ENCODE peak calls at places on chromosome 14, in seven cellular contexts. B is WERI-Rb-1, H is PC-9, Y is RWPE2, P is right lobe of liver, F is colonic mucosa, R is uterus. O is an unnamed sample. For H3K27me3, the result is how much of the 10 kb centered on the place peaks cover.

GRCh38 chr14:70789361-70789760 is 20.0 kb downstream of the MAP3K9 start:
- DNase-seq in B (no peak), H (no peak), Y (no peak), P (no peak), F (no peak), R (no peak), O (no peak)

GRCh38 chr14:54252072-54252730 is 144.6 kb upstream of the CDKN3 start:
- DNase-seq in B (no peak), H (peak), Y (peak), P (no peak), F (no peak), R (no peak), O (peak)

GRCh38 chr14:56423591-56423991 is 156.0 kb upstream of the TMEM260 start:
- DNase-seq in B (no peak), H (no peak), Y (no peak), P (no peak), F (no peak), R (no peak), O (peak)

GRCh38 chr14:44453433-44454171 is 53.5 kb downstream of the FSCB start:
- DNase-seq in B (no peak), H (peak), Y (no peak), P (no peak), F (no peak), R (no peak), O (no peak)

GRCh38 chr14:89911018-89911919 is 43.3 kb downstream of the EFCAB11 start:
- DNase-seq in B (no peak), H (no peak), Y (no peak), P (no peak), F (peak), R (peak), O (no peak)

GRCh38 chr14:53640695-53641094 is 315.9 kb downstream of the BMP4 start:
- DNase-seq in B (no peak), H (no peak), Y (no peak), P (no peak), F (no peak), R (no peak), O (no peak)

GRCh38 chr14:50943943-50944646 is at the start of gene PYGL:
- DNase-seq in B (peak), H (peak), Y (peak), P (peak), F (peak), R (peak), O (no peak)

GRCh38 chr14:100764716-100765115 is 38.0 kb downstream of the DLK1 start:
- DNase-seq in B (no peak), H (no peak), Y (no peak), P (no peak), F (no peak), R (no peak), O (no peak)

GRCh38 chr14:102928412-102929348 is 6.2 kb downstream of the AMN start:
- DNase-seq in B (peak), H (peak), Y (peak), P (peak), F (peak), R (peak), O (no peak)

GRCh38 chr14:77123381-77124344 is 17.9 kb downstream of the ZDHHC22 start:
- DNase-seq in B (peak), H (peak), Y (peak), P (peak), F (peak), R (no peak), O (no peak)

GRCh38 chr14:90642239-90642717 is 174.0 kb downstream of the TTC7B start:
- DNase-seq in B (no peak), H (peak), Y (no peak), P (no peak), F (no peak), R (no peak), O (no peak)

GRCh38 chr14:50425105-50425504 is 28.4 kb upstream of the CDKL1 start:
- DNase-seq in B (no peak), H (no peak), Y (no peak), P (no peak), F (no peak), R (no peak), O (no peak)

GRCh38 chr14:97251423-97252155 is 454.4 kb downstream of the VRK1 start:
- DNase-seq in B (peak), H (no peak), Y (no peak), P (no peak), F (no peak), R (no peak), O (no peak)

GRCh38 chr14:64612021-64612380 is 62.2 kb downstream of the PPP1R36 start:
- DNase-seq in B (no peak), H (no peak), Y (no peak), P (no peak), F (no peak), R (no peak), O (peak)

GRCh38 chr14:55701638-55702037 is 121.6 kb downstream of the KTN1 start:
- DNase-seq in B (no peak), H (no peak), Y (no peak), P (no peak), F (no peak), R (no peak), O (no peak)

GRCh38 chr14:23950411-23951135 is 3.0 kb upstream of the DHRS4 start:
- DNase-seq in B (no peak), H (no peak), Y (no peak), P (no peak), F (no peak), R (no peak), O (no peak)

GRCh38 chr14:93331375-93332031 is 1.3 kb downstream of the BTBD7 start:
- DNase-seq in B (no peak), H (no peak), Y (no peak), P (peak), F (peak), R (no peak), O (no peak)

GRCh38 chr14:79016828-79017505 is 846.8 kb downstream of the NRXN3 start:
- DNase-seq in B (no peak), H (peak), Y (no peak), P (no peak), F (no peak), R (no peak), O (peak)

GRCh38 chr14:80781968-80782367 is 159.6 kb downstream of the CEP128 start:
- DNase-seq in B (no peak), H (peak), Y (no peak), P (no peak), F (no peak), R (no peak), O (no peak)

GRCh38 chr14:98931911-98932310 is 340.1 kb downstream of the BCL11B start:
- DNase-seq in B (no peak), H (no peak), Y (peak), P (no peak), F (peak), R (no peak), O (no peak)

GRCh38 chr14:32820686-32821085 is 118.0 kb upstream of the NPAS3 start:
- DNase-seq in B (no peak), H (no peak), Y (no peak), P (no peak), F (no peak), R (no peak), O (no peak)

GRCh38 chr14:25472700-25473099 is 422.8 kb upstream of the STXBP6 start:
- DNase-seq in B (no peak), H (no peak), Y (no peak), P (no peak), F (no peak), R (no peak), O (no peak)

GRCh38 chr14:81137316-81137715 is 83.4 kb downstream of the GTF2A1 start:
- DNase-seq in B (no peak), H (no peak), Y (no peak), P (no peak), F (no peak), R (no peak), O (no peak)

GRCh38 chr14:77320238-77320935 is at the start of gene POMT2:
- DNase-seq in B (peak), H (peak), Y (peak), P (peak), F (peak), R (peak), O (peak)

GRCh38 chr14:75690010-75690409 is 29.0 kb downstream of the TTLL5 start:
- DNase-seq in B (no peak), H (no peak), Y (no peak), P (no peak), F (no peak), R (no peak), O (no peak)

GRCh38 chr14:36657409-36658090 is 4.1 kb upstream of the PAX9 start:
- DNase-seq in B (no peak), H (no peak), Y (peak), P (no peak), F (no peak), R (no peak), O (no peak)

GRCh38 chr14:44507183-44507582 is at the start of gene FSCB:
- DNase-seq in B (no peak), H (no peak), Y (no peak), P (no peak), F (no peak), R (no peak), O (no peak)

GRCh38 chr14:49017451-49017850 is 568.7 kb downstream of the RPS29 start:
- DNase-seq in B (no peak), H (no peak), Y (no peak), P (no peak), F (no peak), R (no peak), O (no peak)

GRCh38 chr14:80567905-80568512 is 356.7 kb upstream of the DIO2 start:
- DNase-seq in B (no peak), H (peak), Y (peak), P (no peak), F (no peak), R (no peak), O (peak)

GRCh38 chr14:69612014-69612758 is 790 bp downstream of the SUSD6 start:
- DNase-seq in B (no peak), H (peak), Y (no peak), P (peak), F (peak), R (peak), O (no peak)

GRCh38 chr14:104085889-104086201 is 345 bp downstream of the ASPG start:
- DNase-seq in B (no peak), H (no peak), Y (peak), P (no peak), F (no peak), R (no peak), O (no peak)

GRCh38 chr14:29220077-29220476 is 453.5 kb downstream of the FOXG1 start:
- DNase-seq in B (peak), H (no peak), Y (no peak), P (no peak), F (no peak), R (no peak), O (no peak)

GRCh38 chr14:104746951-104747481 is 5.9 kb upstream of the SIVA1 start:
- DNase-seq in B (no peak), H (no peak), Y (no peak), P (peak), F (peak), R (no peak), O (no peak)

GRCh38 chr14:76375484-76375883 is 453 bp upstream of the ESRRB start:
- DNase-seq in B (no peak), H (no peak), Y (no peak), P (no peak), F (no peak), R (no peak), O (no peak)

GRCh38 chr14:24430682-24431568 is 1.2 kb downstream of the KHNYN start:
- DNase-seq in B (no peak), H (peak), Y (no peak), P (no peak), F (peak), R (peak), O (no peak)

GRCh38 chr14:69284170-69284569 is 24.2 kb downstream of the GALNT16 start:
- DNase-seq in B (no peak), H (no peak), Y (peak), P (no peak), F (no peak), R (no peak), O (no peak)

GRCh38 chr14:105168496-105168978 is at the start of gene JAG2:
- DNase-seq in B (peak), H (peak), Y (no peak), P (no peak), F (peak), R (no peak), O (no peak)

GRCh38 chr14:65260786-65261185 is 151.7 kb upstream of the FUT8 start:
- DNase-seq in B (no peak), H (no peak), Y (no peak), P (no peak), F (no peak), R (no peak), O (peak)

GRCh38 chr14:73526036-73526984 is 10.6 kb upstream of the ACOT1 start:
- DNase-seq in B (no peak), H (peak), Y (no peak), P (peak), F (no peak), R (no peak), O (no peak)
- TF ChIP-seq CTCF in B (no peak), H (no peak), Y (no peak), P (no peak), F (no peak), R (no peak), O (no peak)

GRCh38 chr14:61103541-61104339 is 122.7 kb downstream of the SLC38A6 start:
- DNase-seq in B (peak), H (peak), Y (peak), P (no peak), F (no peak), R (peak), O (peak)

GRCh38 chr14:61102549-61103466 is 121.8 kb downstream of the SLC38A6 start:
- DNase-seq in B (no peak), H (peak), Y (no peak), P (peak), F (no peak), R (no peak), O (no peak)

GRCh38 chr14:61101803-61102548 is 120.9 kb downstream of the SLC38A6 start:
- DNase-seq in B (no peak), H (peak), Y (no peak), P (no peak), F (no peak), R (no peak), O (no peak)

GRCh38 chr14:61106627-61107147 is 125.6 kb downstream of the SLC38A6 start:
- DNase-seq in B (no peak), H (no peak), Y (no peak), P (no peak), F (no peak), R (no peak), O (no peak)

GRCh38 chr14:61104358-61104757 is 123.3 kb downstream of the SLC38A6 start:
- DNase-seq in B (no peak), H (no peak), Y (no peak), P (no peak), F (no peak), R (no peak), O (no peak)
- H3K27me3 ChIP-seq in B (under half), H (under half), Y (under half), P (under half), F (under half), R (under half), O (under half)

DNA sequence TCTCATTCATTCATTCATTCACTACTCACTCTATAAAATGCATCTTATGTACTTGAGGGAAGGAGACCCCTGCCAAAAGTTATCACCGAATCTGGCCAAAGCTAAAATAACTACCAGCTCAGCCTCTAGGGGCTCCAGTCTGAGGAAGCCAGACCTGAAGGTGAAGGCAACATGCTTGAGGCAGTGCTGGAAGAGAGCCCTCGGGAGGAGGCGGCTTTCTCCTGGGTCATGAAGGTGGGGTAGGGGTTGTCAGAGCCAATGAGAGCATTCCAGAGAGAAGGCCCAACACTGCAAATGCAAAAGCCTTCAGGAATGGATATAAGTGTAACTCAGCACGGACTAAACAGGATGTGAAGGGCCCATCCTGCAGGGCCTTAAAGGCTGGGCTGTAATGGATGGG is 62.4 kb downstream of the GSC start:
- DNase-seq in B (no peak), H (no peak), Y (no peak), P (no peak), F (no peak), R (no peak), O (no peak)
- TF ChIP-seq CTCF in B (peak), H (no peak), Y (no peak), P (no peak), F (no peak), R (no peak), O (peak)

GRCh38 chr14:34018125-34018524 is 67.3 kb upstream of the EGLN3 start:
- DNase-seq in B (no peak), H (no peak), Y (no peak), P (no peak), F (no peak), R (no peak), O (no peak)

GRCh38 chr14:34018564-34019244 is 67.8 kb upstream of the EGLN3 start:
- DNase-seq in B (no peak), H (no peak), Y (no peak), P (no peak), F (no peak), R (peak), O (no peak)

GRCh38 chr14:34023824-34024767 is 73.2 kb upstream of the EGLN3 start:
- DNase-seq in B (peak), H (no peak), Y (no peak), P (no peak), F (peak), R (no peak), O (no peak)

GRCh38 chr14:34020014-34020413 is 69.1 kb upstream of the EGLN3 start:
- DNase-seq in B (no peak), H (no peak), Y (no peak), P (no peak), F (no peak), R (no peak), O (no peak)

GRCh38 chr14:34021096-34021495 is 70.2 kb upstream of the EGLN3 start:
- DNase-seq in B (no peak), H (no peak), Y (no peak), P (no peak), F (no peak), R (no peak), O (no peak)
- H3K27me3 ChIP-seq in B (under half), H (under half), Y (under half), P (under half), F (under half), R (under half), O (under half)